ENCODE peak calls at places on chromosomes 7 and 10, in seven cellular contexts. One of them, this sample, is unnamed.

GRCh38 chr10:87878664-87879459 is 15.4 kb downstream of the PTEN start:
- DNase-seq in A172: no peak
- DNase-seq in right lobe of liver: no peak
- DNase-seq in esophagus squamous epithelium: no peak
- DNase-seq in colonic mucosa: no peak
- DNase-seq in HuH-7.5: no peak
- DNase-seq in BE2C: no peak
- DNase-seq in this sample: no peak

GRCh38 chr10:24215603-24216002 is 6.7 kb downstream of the KIAA1217 start:
- DNase-seq in HuH-7.5: no peak
- DNase-seq in A172: no peak
- DNase-seq in right lobe of liver: no peak
- DNase-seq in BE2C: no peak
- DNase-seq in esophagus squamous epithelium: no peak
- DNase-seq in colonic mucosa: no peak
- DNase-seq in this sample: no peak

GRCh38 chr7:128893251-128894100 is 17.0 kb downstream of the KCP start:
- DNase-seq in colonic mucosa: no peak
- DNase-seq in right lobe of liver: no peak
- DNase-seq in BE2C: peak
- DNase-seq in esophagus squamous epithelium: no peak
- DNase-seq in HuH-7.5: no peak
- DNase-seq in A172: no peak
- DNase-seq in this sample: no peak

GRCh38 chr7:71868797-71869196 is 543.3 kb downstream of the CALN1 start:
- DNase-seq in right lobe of liver: no peak
- DNase-seq in BE2C: no peak
- DNase-seq in A172: peak
- DNase-seq in HuH-7.5: no peak
- DNase-seq in colonic mucosa: no peak
- DNase-seq in esophagus squamous epithelium: no peak
- DNase-seq in this sample: peak

GRCh38 chr7:100482728-100483100 is 1.0 kb upstream of the NYAP1 start:
- DNase-seq in right lobe of liver: no peak
- DNase-seq in BE2C: no peak
- DNase-seq in HuH-7.5: no peak
- DNase-seq in esophagus squamous epithelium: no peak
- DNase-seq in A172: no peak
- DNase-seq in colonic mucosa: no peak
- DNase-seq in this sample: no peak

GRCh38 chr10:75959912-75960311 is 528.5 kb downstream of the LRMDA start:
- DNase-seq in BE2C: no peak
- DNase-seq in esophagus squamous epithelium: no peak
- DNase-seq in right lobe of liver: no peak
- DNase-seq in HuH-7.5: no peak
- DNase-seq in A172: no peak
- DNase-seq in colonic mucosa: no peak
- DNase-seq in this sample: no peak

GRCh38 chr7:50782376-50783208 is at the start of gene GRB10:
- DNase-seq in BE2C: no peak
- DNase-seq in esophagus squamous epithelium: no peak
- DNase-seq in HuH-7.5: no peak
- DNase-seq in right lobe of liver: peak
- DNase-seq in A172: no peak
- DNase-seq in colonic mucosa: no peak
- DNase-seq in this sample: no peak

GRCh38 chr7:5396542-5396941 is 27.1 kb downstream of the TNRC18 start:
- DNase-seq in HuH-7.5: peak
- DNase-seq in A172: no peak
- DNase-seq in BE2C: no peak
- DNase-seq in colonic mucosa: peak
- DNase-seq in right lobe of liver: peak
- DNase-seq in esophagus squamous epithelium: no peak
- DNase-seq in this sample: peak

GRCh38 chr7:132034748-132035416 is 478.5 kb upstream of the PODXL start:
- DNase-seq in A172: no peak
- DNase-seq in HuH-7.5: no peak
- DNase-seq in BE2C: peak
- DNase-seq in right lobe of liver: no peak
- DNase-seq in esophagus squamous epithelium: no peak
- DNase-seq in colonic mucosa: no peak
- DNase-seq in this sample: no peak

GRCh38 chr10:83182076-83182475 is 957.2 kb upstream of the GHITM start:
- DNase-seq in colonic mucosa: no peak
- DNase-seq in A172: peak
- DNase-seq in HuH-7.5: no peak
- DNase-seq in BE2C: no peak
- DNase-seq in right lobe of liver: no peak
- DNase-seq in esophagus squamous epithelium: no peak
- DNase-seq in this sample: no peak

This sample was measured in RCC 7860.